ENCODE peak calls at places on chromosomes 1 and 21, in seven cellular contexts. K is CD4-positive, alpha-beta memory T cell; P is sigmoid colon; G is A549; R is pancreas; O is cardiac muscle cell; U is body of pancreas. N is an unnamed sample.

GRCh38 chr1:71834570-71835441 is 447.5 kb downstream of the NEGR1 start:
- DNase-seq in K (no peak), R (peak; percentile 58), G (no peak), O (peak; percentile 12), P (peak; percentile 59), U (peak; percentile 65), N (no peak)

GRCh38 chr1:224623310-224623714 is 7.2 kb downstream of the CNIH3 start:
- DNase-seq in O (no peak), R (no peak), U (no peak), P (no peak), K (no peak), G (no peak), N (no peak)

GRCh38 chr21:44618504-44618903 is 6.6 kb downstream of the KRTAP10-8 start:
- DNase-seq in O (no peak), P (peak; percentile 66), R (no peak), G (peak; percentile 14), K (no peak), U (no peak), N (no peak)

GRCh38 chr1:233485385-233485784 is 128.5 kb upstream of the KCNK1 start:
- DNase-seq in P (no peak), G (no peak), U (no peak), O (no peak), R (no peak), K (no peak), N (no peak)

GRCh38 chr1:167880570-167880969 is 33.4 kb downstream of the ADCY10 start:
- DNase-seq in O (peak; percentile 53), G (no peak), U (no peak), P (no peak), R (no peak), K (no peak), N (no peak)

GRCh38 chr1:162400790-162401189 is 11.1 kb downstream of the SH2D1B start:
- DNase-seq in R (no peak), O (no peak), G (no peak), K (no peak), U (no peak), P (no peak), N (no peak)

GRCh38 chr1:215044151-215044550 is 38.4 kb upstream of the KCNK2 start:
- DNase-seq in P (no peak), G (no peak), K (no peak), O (no peak), U (no peak), R (no peak), N (no peak)

GRCh38 chr1:170959385-170959784 is 24.1 kb downstream of the MROH9 start:
- DNase-seq in K (no peak), U (no peak), O (no peak), R (no peak), P (no peak), G (no peak), N (no peak)

GRCh38 chr1:41416552-41417334 is 55.5 kb downstream of the FOXO6 start:
- DNase-seq in P (peak; percentile 79), U (peak; percentile 73), R (peak; percentile 85), O (peak; percentile 81), G (peak; percentile 76), K (peak; percentile 47), N (peak; percentile 48)

DNA sequence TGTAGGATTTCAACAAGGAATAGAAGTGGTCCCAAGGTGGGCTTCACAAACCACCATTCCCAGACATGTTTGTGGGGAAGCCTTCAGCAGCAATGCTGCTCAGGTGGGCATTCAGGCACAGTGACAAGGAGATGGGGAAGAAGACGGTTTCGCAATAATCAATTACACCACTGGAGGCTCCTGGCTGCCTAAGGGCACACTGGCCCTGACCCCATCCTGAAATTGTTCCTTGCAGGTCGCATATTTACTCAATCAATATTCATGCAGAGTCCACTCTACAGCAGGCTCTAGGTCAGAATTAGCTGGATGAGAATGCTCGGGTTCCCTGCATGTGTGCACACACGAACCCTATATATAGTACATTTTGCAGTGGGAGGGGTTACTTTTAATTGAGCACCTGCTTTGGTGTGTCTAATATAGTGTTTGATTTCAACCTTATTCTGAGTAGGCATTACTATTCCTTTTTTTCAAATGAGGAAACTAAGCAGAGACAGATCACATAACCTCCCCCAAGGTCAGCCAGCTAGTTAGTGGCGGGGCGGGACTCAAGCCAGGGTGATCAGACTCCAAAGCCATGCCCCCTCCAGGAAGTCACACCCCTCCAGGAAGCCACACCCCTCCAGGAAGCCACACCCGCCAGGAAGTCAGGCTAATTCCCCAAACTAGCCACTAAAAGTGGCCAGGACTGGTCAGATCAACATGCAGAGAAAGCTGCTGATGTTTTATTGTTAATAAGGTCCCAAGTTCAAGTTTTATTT is 106.5 kb downstream of the HLCS start:
- DNase-seq in K (no peak), R (peak; percentile 87), O (peak; percentile 29), U (peak; percentile 88), G (peak; percentile 86), P (peak; percentile 79), N (no peak)
- H3K27ac ChIP-seq in K (no peak overlapping the region), R (no peak overlapping the region), O (no peak overlapping the region), U (peak overlapping the region; percentile 68), G (peak overlapping the region; percentile 78), P (no peak overlapping the region), N (no peak overlapping the region)

GRCh38 chr1:19257178-19257914 is 5.7 kb downstream of the MRTO4 start:
- DNase-seq in G (no peak), R (no peak), U (no peak), P (no peak), O (no peak), K (no peak), N (no peak)
- H3K27ac ChIP-seq in G (no peak overlapping the region), R (no peak overlapping the region), U (no peak overlapping the region), P (no peak overlapping the region), O (no peak overlapping the region), K (no peak overlapping the region), N (no peak overlapping the region)

GRCh38 chr1:228511539-228512445 is 24.6 kb downstream of the RNF187 start:
- DNase-seq in U (no peak), P (no peak), K (no peak), R (peak; percentile 38), O (no peak), G (no peak), N (no peak)

GRCh38 chr1:228512852-228513243 is 25.7 kb downstream of the RNF187 start:
- DNase-seq in O (no peak), U (no peak), R (peak; percentile 17), G (no peak), K (no peak), P (no peak), N (no peak)

GRCh38 chr1:228515200-228515834 is 28.1 kb downstream of the RNF187 start:
- DNase-seq in P (no peak), K (peak; percentile 48), G (peak; percentile 55), U (no peak), R (no peak), O (peak; percentile 12), N (no peak)

GRCh38 chr1:228514421-228514820 is 27.2 kb downstream of the RNF187 start:
- DNase-seq in O (peak; percentile 30), P (no peak), K (no peak), G (no peak), U (no peak), R (peak; percentile 2), N (no peak)

GRCh38 chr1:228513244-228513900 is 26.2 kb downstream of the RNF187 start:
- DNase-seq in O (no peak), U (no peak), G (no peak), P (no peak), K (no peak), R (peak; percentile 30), N (no peak)
- H3K27ac ChIP-seq in O (no peak overlapping the region), U (no peak overlapping the region), G (no peak overlapping the region), P (no peak overlapping the region), K (no peak overlapping the region), R (no peak overlapping the region), N (no peak overlapping the region)

GRCh38 chr1:155648207-155649147 is 38.5 kb downstream of the MSTO1 start:
- DNase-seq in P (no peak), R (no peak), U (peak; percentile 17), K (no peak), G (peak; percentile 87), O (peak; percentile 17), N (no peak)
- H3K27ac ChIP-seq in P (peak overlapping the region; percentile 67), R (no peak overlapping the region), U (peak overlapping the region; percentile 18), K (no peak overlapping the region), G (peak overlapping the region; percentile 81), O (no peak overlapping the region), N (no peak overlapping the region)

DNA sequence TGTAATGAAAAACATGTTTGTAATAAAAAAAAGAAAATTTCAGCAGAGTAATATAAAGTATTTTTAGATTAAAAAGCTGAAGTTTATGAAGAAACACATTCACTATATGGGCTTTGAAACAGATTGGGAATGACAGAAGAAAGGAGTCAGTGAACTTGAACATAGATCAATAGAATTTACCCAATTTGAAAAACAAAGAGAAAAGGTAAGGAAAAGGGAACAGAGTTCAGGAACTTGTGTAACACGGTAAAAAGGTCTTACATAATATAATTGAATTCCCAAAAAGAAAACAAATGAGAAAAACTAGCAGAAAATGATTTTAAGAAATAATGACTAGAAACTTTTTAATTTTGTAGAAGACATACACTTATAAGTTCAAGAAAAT is 206.8 kb downstream of the KCNT2 start:
- DNase-seq in R (no peak), P (no peak), U (no peak), O (no peak), K (no peak), G (no peak), N (no peak)
- H3K27ac ChIP-seq in R (no peak overlapping the region), P (no peak overlapping the region), U (no peak overlapping the region), O (no peak overlapping the region), K (no peak overlapping the region), G (no peak overlapping the region), N (no peak overlapping the region)

GRCh38 chr1:151512326-151512725 is 1.1 kb downstream of the CGN start:
- DNase-seq in U (no peak), O (no peak), R (no peak), K (no peak), G (no peak), P (peak; percentile 9), N (peak; percentile 19)

GRCh38 chr1:151514366-151514765 is 3.2 kb downstream of the CGN start:
- DNase-seq in P (no peak), R (no peak), O (no peak), K (no peak), G (no peak), U (no peak), N (no peak)

GRCh38 chr1:151512801-151513625 is 1.8 kb downstream of the CGN start:
- DNase-seq in G (no peak), R (peak; percentile 77), P (peak; percentile 34), K (no peak), O (no peak), U (peak; percentile 94), N (no peak)

GRCh38 chr1:151515265-151515664 is 4.1 kb downstream of the CGN start:
- DNase-seq in G (no peak), O (no peak), K (no peak), U (no peak), P (no peak), R (no peak), N (no peak)

DNA sequence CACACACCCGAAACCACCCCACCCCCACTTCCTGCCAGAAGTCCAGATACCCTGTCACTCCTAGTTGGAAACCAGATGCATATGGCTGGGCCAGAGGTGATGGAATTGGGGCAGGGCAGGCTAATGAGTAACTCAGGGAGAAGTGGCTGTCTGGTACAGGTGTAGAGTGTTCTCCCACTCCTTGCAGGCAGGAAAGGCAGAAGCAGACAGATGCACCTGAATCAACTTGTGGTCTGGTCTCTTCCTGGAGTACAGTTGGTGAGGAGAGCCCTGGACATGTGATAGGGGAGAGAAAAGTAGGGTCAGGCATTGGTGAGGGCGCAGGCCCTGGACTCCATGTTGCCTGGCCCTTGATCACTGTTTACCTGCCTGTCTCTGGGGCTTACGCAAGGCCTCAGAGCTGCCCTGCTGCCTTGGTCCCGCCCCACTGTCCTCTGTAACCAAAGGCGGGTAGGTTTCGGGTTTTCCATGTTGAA is 2.5 kb downstream of the CGN start:
- DNase-seq in G (no peak), P (peak; percentile 24), U (peak; percentile 94), O (no peak), R (peak; percentile 70), K (no peak), N (no peak)
- H3K27ac ChIP-seq in G (no peak overlapping the region), P (no peak overlapping the region), U (peak overlapping the region; percentile 97), O (no peak overlapping the region), R (peak overlapping the region; percentile 90), K (no peak overlapping the region), N (no peak overlapping the region)